ENCODE peak calls at places on chromosomes 5 and 9, in seven cellular contexts. G is K562, L is HCT116, H is GM12878, Z is IMR-90, P is A549, N is HepG2. R is an unnamed sample.

GRCh38 chr5:67149057-67149634 is 47.5 kb downstream of the CD180 start:
- DNase-seq in G (no peak), L (no peak), H (no peak), Z (no peak), P (no peak), N (no peak), R (no peak)

GRCh38 chr9:81652058-81652457 is 37.3 kb downstream of the TLE1 start:
- DNase-seq in G (no peak), L (no peak), H (no peak), Z (no peak), P (no peak), N (no peak), R (no peak)

GRCh38 chr9:84839538-84839937 is 170.0 kb downstream of the NTRK2 start:
- DNase-seq in G (no peak), L (no peak), H (no peak), Z (no peak), P (no peak), N (no peak), R (no peak)

GRCh38 chr9:77402286-77402685 is 225.0 kb downstream of the VPS13A start:
- DNase-seq in G (no peak), L (no peak), H (no peak), Z (peak), P (no peak), N (no peak), R (no peak)

GRCh38 chr5:170254056-170254455 is 21.3 kb downstream of the C5orf58 start:
- DNase-seq in G (no peak), L (no peak), H (peak), Z (no peak), P (no peak), N (no peak), R (no peak)

GRCh38 chr5:74173260-74173659 is 467.3 kb downstream of the ENC1 start:
- DNase-seq in G (no peak), L (no peak), H (no peak), Z (no peak), P (no peak), N (no peak), R (no peak)

GRCh38 chr9:28234899-28235277 is 661.6 kb upstream of the C9orf72 start:
- DNase-seq in G (no peak), L (no peak), H (no peak), Z (peak), P (no peak), N (no peak), R (no peak)

GRCh38 chr5:163437309-163438182 is at the start of gene CCNG1:
- DNase-seq in G (peak), L (peak), H (peak), Z (peak), P (peak), N (peak), R (peak)

GRCh38 chr5:64074533-64074932 is 91.1 kb upstream of the RNF180 start:
- DNase-seq in G (peak), L (no peak), H (no peak), Z (peak), P (peak), N (peak), R (no peak)

GRCh38 chr9:110640736-110641135 is 27.9 kb upstream of the MUSK start:
- DNase-seq in G (no peak), L (no peak), H (no peak), Z (no peak), P (no peak), N (no peak), R (no peak)

GRCh38 chr9:35859310-35859994 is 10.7 kb downstream of the OR13J1 start:
- DNase-seq in G (peak), L (no peak), H (no peak), Z (peak), P (peak), N (no peak), R (no peak)

GRCh38 chr9:89436963-89437625 is 60.8 kb downstream of the SEMA4D start:
- DNase-seq in G (no peak), L (no peak), H (no peak), Z (no peak), P (no peak), N (no peak), R (no peak)

GRCh38 chr5:81949479-81949878 is 22.3 kb upstream of the ATG10 start:
- DNase-seq in G (no peak), L (no peak), H (no peak), Z (peak), P (no peak), N (no peak), R (no peak)

GRCh38 chr9:137715321-137715720 is 96.5 kb downstream of the EHMT1 start:
- DNase-seq in G (no peak), L (no peak), H (no peak), Z (no peak), P (no peak), N (no peak), R (no peak)

GRCh38 chr5:25255128-25255527 is 610.4 kb upstream of the CDH10 start:
- DNase-seq in G (no peak), L (no peak), H (no peak), Z (no peak), P (no peak), N (no peak), R (no peak)

DNA sequence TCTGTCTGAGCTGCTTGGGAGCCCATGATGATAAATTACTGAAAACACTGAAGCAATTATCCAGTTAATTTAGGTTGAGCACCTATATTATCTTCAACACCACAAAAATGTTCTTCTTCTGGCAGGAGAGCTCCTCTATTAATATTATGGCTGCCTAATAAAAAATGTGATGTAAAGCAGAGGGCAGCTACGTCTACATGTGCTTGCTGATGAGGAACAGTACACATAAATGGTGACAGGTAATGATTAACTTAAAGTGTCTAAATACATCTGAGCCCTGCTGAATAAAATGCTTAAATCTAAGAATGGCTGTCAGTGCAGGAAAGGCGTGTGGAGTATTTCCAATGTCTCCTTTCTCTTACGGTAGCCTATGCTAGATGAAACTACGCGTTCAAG is 131.3 kb upstream of the NR3C1 start:
- DNase-seq in G (no peak), L (no peak), H (no peak), Z (no peak), P (no peak), N (no peak), R (no peak)
- TF ChIP-seq CEBPB in G (no peak), L (no peak), H (no peak), Z (no peak), P (no peak), N (no peak), R (no peak)

DNA sequence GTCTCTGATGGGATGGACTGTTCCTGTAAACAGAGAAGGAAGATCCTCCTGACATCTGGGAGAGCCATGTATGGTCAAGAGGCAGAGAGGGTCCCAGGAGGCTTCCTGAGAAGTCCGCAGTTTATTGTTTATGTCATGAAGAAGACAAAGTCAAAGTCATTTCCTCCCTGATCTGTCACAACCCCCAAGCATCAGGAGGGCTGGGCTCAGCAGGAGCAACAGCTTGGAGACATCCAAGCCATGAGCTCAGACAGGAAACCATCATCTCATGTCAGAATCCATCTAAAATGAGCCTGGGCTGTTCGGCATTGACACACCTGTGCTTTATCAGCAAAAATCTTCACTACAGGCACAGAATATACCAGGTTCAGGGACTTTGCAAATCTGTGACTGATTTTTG is 325.0 kb upstream of the MSX2 start:
- DNase-seq in G (no peak), L (no peak), H (no peak), Z (no peak), P (no peak), N (no peak), R (no peak)
- TF ChIP-seq CEBPB in G (no peak), L (no peak), H (no peak), Z (no peak), P (no peak), N (no peak), R (no peak)

DNA sequence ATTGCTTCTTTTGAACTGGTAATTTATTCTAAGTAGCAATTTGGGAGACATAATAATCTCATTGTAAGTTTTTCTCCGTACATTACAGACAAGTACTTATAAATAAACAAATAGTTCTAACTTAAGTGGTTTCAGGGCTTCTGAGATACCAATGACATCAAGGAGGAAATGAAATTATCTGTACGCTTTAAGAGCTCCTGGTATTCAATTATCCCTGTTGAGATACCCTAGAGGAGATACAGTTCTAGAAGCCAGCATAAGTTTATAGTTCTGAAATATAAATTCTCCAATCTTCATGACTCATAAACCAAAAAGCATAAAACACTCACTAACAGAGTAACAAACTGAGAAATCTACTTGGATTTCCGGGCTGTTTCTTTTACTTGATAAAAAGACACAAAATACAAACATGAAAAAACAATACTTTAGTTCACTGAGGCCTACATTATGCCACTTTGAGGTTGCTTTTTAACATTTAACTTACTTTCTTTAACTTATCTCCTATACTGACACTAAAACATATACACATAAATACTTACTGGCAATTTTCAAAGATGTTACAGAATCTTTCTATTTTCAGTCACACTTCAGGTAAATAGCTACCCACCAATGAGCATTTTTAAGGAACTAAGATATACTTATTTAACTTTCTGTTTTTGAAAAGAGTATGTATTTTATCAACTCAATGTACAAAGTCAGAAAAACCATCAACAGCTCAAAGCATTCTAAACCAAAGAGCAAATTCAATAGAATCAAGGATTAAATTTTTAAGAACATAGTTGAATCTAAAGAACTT is 7.5 kb downstream of the DCTN4 start:
- DNase-seq in G (no peak), L (no peak), H (no peak), Z (peak), P (no peak), N (no peak), R (no peak)
- TF ChIP-seq CEBPB in G (no peak), L (no peak), H (no peak), Z (no peak), P (no peak), N (no peak), R (no peak)

DNA sequence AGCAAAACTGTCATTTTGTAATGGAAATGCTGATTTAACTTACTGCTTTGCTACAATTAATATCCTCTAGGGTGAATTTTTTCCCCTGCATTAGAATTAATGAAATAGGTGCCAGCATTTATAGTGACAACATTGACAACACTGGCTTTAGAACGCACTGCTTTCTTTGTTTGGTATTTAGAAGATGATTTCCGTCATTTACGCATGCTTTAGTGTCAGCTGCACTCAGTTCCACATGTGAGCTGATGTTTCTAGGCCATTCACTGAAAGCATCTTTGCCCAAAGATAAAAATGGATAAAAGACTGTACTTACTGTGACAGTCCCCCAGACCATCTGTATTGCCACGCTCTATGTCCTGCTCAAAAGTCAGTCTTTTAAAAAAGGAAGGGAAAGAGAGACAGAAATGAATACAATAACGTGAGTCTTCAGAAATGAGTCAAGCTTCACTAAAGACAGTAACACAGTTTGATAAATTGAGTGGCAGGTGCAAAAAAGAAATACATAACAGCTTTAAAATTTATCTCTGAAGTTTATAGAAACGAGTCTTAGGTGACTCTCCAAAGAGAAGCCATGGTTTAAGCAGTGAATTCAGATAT is 99.3 kb downstream of the SEMA6A start:
- DNase-seq in G (no peak), L (no peak), H (no peak), Z (no peak), P (no peak), N (no peak), R (no peak)
- TF ChIP-seq CEBPB in G (no peak), L (no peak), H (no peak), Z (no peak), P (no peak), N (no peak), R (no peak)

DNA sequence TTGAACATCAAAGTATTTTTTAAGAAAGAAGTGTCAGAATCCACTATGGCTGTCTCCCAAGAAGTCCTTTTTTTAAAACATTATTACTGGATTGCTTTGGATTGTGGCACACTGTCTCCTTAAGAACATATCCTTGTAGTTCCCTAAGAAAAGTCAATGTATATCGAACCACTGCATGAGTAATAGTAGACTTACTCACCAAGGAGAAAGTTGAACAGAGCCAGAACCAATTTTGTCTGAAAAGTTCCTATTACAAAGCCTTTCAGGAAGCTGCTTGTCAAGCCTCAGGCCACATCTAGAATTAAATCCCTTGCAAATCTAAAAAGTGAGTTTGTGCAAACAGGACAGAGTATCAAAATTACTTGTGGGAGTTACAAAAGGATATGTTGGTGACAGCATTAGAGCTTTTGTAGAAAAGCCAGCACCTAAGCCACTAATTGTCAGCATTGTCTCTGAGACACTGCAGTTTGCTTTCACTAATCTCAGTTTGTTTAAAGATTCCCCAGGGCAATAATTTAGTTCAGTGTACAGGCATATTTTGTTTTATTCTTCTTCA is 195.4 kb downstream of the MPDZ start:
- DNase-seq in G (no peak), L (no peak), H (no peak), Z (peak), P (no peak), N (no peak), R (no peak)
- TF ChIP-seq CEBPB in G (no peak), L (no peak), H (no peak), Z (no peak), P (no peak), N (no peak), R (no peak)

R was measured in H1.